ENCODE peak calls at places on chromosomes 3 and 15, in four cellular contexts. S is AG04450, H is COR-L47, M is foreskin fibroblast. Q is an unnamed sample.

GRCh38 chr15:33104276-33104675 is 90.2 kb downstream of the FMN1 start:
- DNase-seq in S (no peak), H (no peak), M (peak; percentile 90), Q (peak; percentile 90)

GRCh38 chr3:72238341-72238740 is 453.4 kb upstream of the PROK2 start:
- DNase-seq in S (no peak), H (no peak), M (peak; percentile 48), Q (no peak)

GRCh38 chr3:47612178-47612577 is 33.5 kb upstream of the CSPG5 start:
- DNase-seq in S (peak; percentile 15), H (no peak), M (peak; percentile 52), Q (peak; percentile 77)

GRCh38 chr3:100590114-100590839 is 19.1 kb upstream of the ADGRG7 start:
- DNase-seq in S (peak; percentile 44), H (peak; percentile 45), M (peak; percentile 88), Q (peak; percentile 59)

GRCh38 chr3:119524931-119525662 is 26.8 kb downstream of the TIMMDC1 start:
- DNase-seq in S (no peak), H (no peak), M (peak; percentile 57), Q (peak; percentile 11)

GRCh38 chr3:197257711-197258110 is 40.7 kb downstream of the DLG1 start:
- DNase-seq in S (no peak), H (no peak), M (peak; percentile 11), Q (no peak)

GRCh38 chr3:172189987-172190603 is 150.7 kb downstream of the FNDC3B start:
- DNase-seq in S (no peak), H (no peak), M (peak; percentile 70), Q (peak; percentile 36)

GRCh38 chr3:114454592-114455251 is 160.9 kb downstream of the TIGIT start:
- DNase-seq in S (no peak), H (peak; percentile 60), M (peak; percentile 49), Q (no peak)

GRCh38 chr3:153210660-153211059 is 48.6 kb downstream of the RAP2B start:
- DNase-seq in S (no peak), H (no peak), M (peak; percentile 62), Q (no peak)

GRCh38 chr3:56799251-56799882 is 2.4 kb downstream of the ARHGEF3 start:
- DNase-seq in S (no peak), H (peak; percentile 14), M (peak; percentile 70), Q (peak; percentile 57)

GRCh38 chr3:57068437-57069089 is 8.1 kb downstream of the SPATA12 start:
- DNase-seq in S (no peak), H (no peak), M (peak; percentile 94), Q (peak; percentile 77)

GRCh38 chr15:94314639-94315038 is 83.3 kb downstream of the MCTP2 start:
- DNase-seq in S (no peak), H (no peak), M (no peak), Q (no peak)

GRCh38 chr3:106617276-106617675 is 748.5 kb upstream of the CBLB start:
- DNase-seq in S (no peak), H (no peak), M (peak; percentile 55), Q (peak; percentile 12)